ENCODE peak calls at places on chromosomes 1 and 21, in seven cellular contexts. P is activated naive CD4-positive, alpha-beta T cell; H is sigmoid colon; U is iPS DF 19.7; A is A549; Q is T-helper 1 cell; E is AG09309. S is an unnamed sample.

GRCh38 chr1:152657677-152658076 is 5.5 kb upstream of the LCE2D start:
- DNase-seq in P (no peak), Q (no peak), A (no peak), H (no peak), U (no peak), E (no peak), S (no peak)

GRCh38 chr1:230226004-230226800 is 159.2 kb downstream of the GALNT2 start:
- DNase-seq in E (no peak), P (no peak), U (no peak), H (no peak), Q (no peak), A (no peak), S (no peak)

GRCh38 chr1:151187205-151187604 is 2.8 kb downstream of the VPS72 start:
- DNase-seq in P (no peak), U (no peak), E (no peak), H (no peak), A (no peak), Q (no peak), S (no peak)

GRCh38 chr1:192521734-192522133 is 53.8 kb upstream of the RGS1 start:
- DNase-seq in U (no peak), P (no peak), H (no peak), E (no peak), A (no peak), Q (peak; percentile 8), S (no peak)

GRCh38 chr1:166040635-166041034 is 126.2 kb downstream of the FAM78B start:
- DNase-seq in H (no peak), E (no peak), A (no peak), U (no peak), P (no peak), Q (no peak), S (no peak)

GRCh38 chr1:159012495-159012894 is 2.8 kb downstream of the IFI16 start:
- DNase-seq in U (no peak), Q (peak; percentile 92), A (no peak), P (no peak), H (no peak), E (no peak), S (no peak)

GRCh38 chr21:37268186-37268503 is 1.0 kb upstream of the VPS26C start:
- DNase-seq in Q (no peak), E (no peak), A (no peak), P (no peak), U (no peak), H (no peak), S (no peak)

GRCh38 chr1:181588631-181589030 is 105.3 kb downstream of the CACNA1E start:
- DNase-seq in U (no peak), E (no peak), P (no peak), A (no peak), H (no peak), Q (no peak), S (no peak)

GRCh38 chr1:228978486-228979324 is 243.4 kb downstream of the RHOU start:
- DNase-seq in H (peak; percentile 91), A (no peak), E (no peak), Q (no peak), P (no peak), U (no peak), S (no peak)

GRCh38 chr21:46250146-46250725 is 21.7 kb upstream of the LSS start:
- DNase-seq in E (no peak), Q (no peak), H (no peak), A (no peak), P (no peak), U (no peak), S (no peak)

GRCh38 chr1:225554216-225554812 is 98.6 kb downstream of the ENAH start:
- DNase-seq in P (no peak), U (no peak), A (peak; percentile 18), Q (peak; percentile 10), H (no peak), E (peak; percentile 8), S (no peak)

GRCh38 chr1:33123266-33123665 is 42.3 kb downstream of the AZIN2 start:
- DNase-seq in P (no peak), H (no peak), E (no peak), A (no peak), Q (no peak), U (no peak), S (no peak)

GRCh38 chr1:47992720-47993119 is 4.5 kb downstream of the TRABD2B start:
- DNase-seq in Q (no peak), P (no peak), A (no peak), H (peak; percentile 75), E (no peak), U (no peak), S (no peak)

GRCh38 chr1:89602871-89603404 is 30.0 kb upstream of the LRRC8C start:
- DNase-seq in P (no peak), E (no peak), H (no peak), U (no peak), Q (no peak), A (no peak), S (no peak)

GRCh38 chr1:245181123-245181522 is 26.3 kb downstream of the KIF26B start:
- DNase-seq in E (no peak), H (no peak), P (no peak), U (no peak), Q (no peak), A (no peak), S (no peak)